ENCODE peak calls at places on chromosomes 16 and 17, in eight cellular contexts. D is upper lobe of left lung, X is A549, C is right lobe of liver, K is tibial nerve, V is heart left ventricle, S is transverse colon, H is K562. N is an unnamed sample.

GRCh38 chr17:38451840-38452529 is 23.7 kb downstream of the ARHGAP23 start:
- DNase-seq in H (peak), D (no peak), S (no peak), K (no peak), C (no peak), X (no peak), V (peak), N (no peak)

GRCh38 chr16:29694384-29695195 is 15.6 kb downstream of the QPRT start:
- DNase-seq in S (no peak), K (no peak), D (no peak), C (peak), X (no peak), V (no peak), H (no peak), N (no peak)

GRCh38 chr17:28327031-28327607 is 8.1 kb downstream of the TMEM97 start:
- DNase-seq in S (no peak), D (no peak), K (no peak), V (no peak), C (no peak), H (no peak), X (no peak), N (no peak)

GRCh38 chr16:55622930-55623561 is 32.7 kb upstream of the SLC6A2 start:
- DNase-seq in C (peak), D (no peak), X (peak), H (peak), S (no peak), V (no peak), K (no peak), N (no peak)

GRCh38 chr16:88428616-88429386 is 24.3 kb upstream of the ZFPM1 start:
- DNase-seq in C (no peak), V (no peak), K (no peak), X (no peak), D (no peak), S (no peak), H (no peak), N (no peak)

GRCh38 chr16:12120331-12120981 is 143.9 kb downstream of the SNX29 start:
- DNase-seq in D (no peak), V (peak), C (no peak), K (peak), S (peak), X (no peak), H (no peak), N (no peak)

GRCh38 chr17:69250641-69251040 is 22.0 kb upstream of the ABCA10 start:
- DNase-seq in D (no peak), C (no peak), X (no peak), K (no peak), H (no peak), V (no peak), S (no peak), N (no peak)

GRCh38 chr16:88847654-88848053 is 9.1 kb downstream of the GALNS start:
- DNase-seq in V (no peak), K (no peak), C (no peak), H (no peak), X (no peak), D (no peak), S (no peak), N (no peak)

GRCh38 chr17:51423421-51424160 is 163.2 kb downstream of the UTP18 start:
- DNase-seq in K (no peak), S (no peak), V (no peak), H (no peak), X (peak), C (no peak), D (no peak), N (no peak)

GRCh38 chr16:71250461-71251232 is 20.1 kb upstream of the HYDIN start:
- DNase-seq in K (no peak), V (no peak), S (no peak), X (no peak), D (no peak), C (no peak), H (no peak), N (no peak)

GRCh38 chr17:79695293-79696158 is 35.2 kb upstream of the ENPP7 start:
- DNase-seq in S (no peak), D (no peak), K (peak), H (no peak), C (no peak), V (peak), X (no peak), N (no peak)

GRCh38 chr17:44569459-44569858 is 12.2 kb downstream of the FZD2 start:
- DNase-seq in S (no peak), H (no peak), X (no peak), K (no peak), V (no peak), D (no peak), C (no peak), N (no peak)

GRCh38 chr17:14784997-14785696 is 480.0 kb downstream of the PMP22 start:
- DNase-seq in V (no peak), X (no peak), C (peak), H (no peak), K (no peak), S (no peak), D (no peak), N (no peak)

GRCh38 chr17:81090361-81091133 is 55.6 kb downstream of the BAIAP2 start:
- DNase-seq in H (peak), X (peak), D (peak), S (peak), C (no peak), K (peak), V (peak), N (peak)

GRCh38 chr17:80026359-80027042 is 9.2 kb downstream of the TBC1D16 start:
- DNase-seq in S (peak), V (no peak), K (peak), C (peak), X (no peak), H (no peak), D (peak), N (no peak)

GRCh38 chr17:75490953-75491649 is 24.2 kb downstream of the CASKIN2 start:
- DNase-seq in X (no peak), K (no peak), C (no peak), D (no peak), S (no peak), V (no peak), H (no peak), N (no peak)

GRCh38 chr17:58447039-58447975 is 30.0 kb upstream of the RNF43 start:
- DNase-seq in K (no peak), C (peak), V (peak), X (peak), S (peak), H (peak), D (peak), N (no peak)

GRCh38 chr17:61408151-61409041 is 8.8 kb downstream of the TBX2 start:
- DNase-seq in V (peak), X (no peak), D (peak), K (no peak), C (peak), S (no peak), H (no peak), N (no peak)

GRCh38 chr16:23676924-23677480 is 1.7 kb upstream of the PLK1 start:
- DNase-seq in H (no peak), C (no peak), S (no peak), D (no peak), X (no peak), K (no peak), V (no peak), N (no peak)

GRCh38 chr16:88655053-88655732 is 4.3 kb upstream of the CYBA start:
- DNase-seq in K (no peak), H (no peak), D (no peak), S (no peak), V (no peak), X (no peak), C (peak), N (no peak)

GRCh38 chr16:80503144-80503543 is 37.6 kb upstream of the DYNLRB2 start:
- DNase-seq in D (no peak), V (no peak), C (no peak), X (no peak), S (no peak), H (no peak), K (no peak), N (no peak)

GRCh38 chr17:16569358-16569712 is 331 bp upstream of the ZNF287 start:
- DNase-seq in D (no peak), C (no peak), X (no peak), S (no peak), K (no peak), H (no peak), V (no peak), N (no peak)

GRCh38 chr17:16573466-16573865 is 4.5 kb upstream of the ZNF287 start:
- DNase-seq in X (no peak), V (no peak), C (no peak), H (no peak), S (no peak), D (no peak), K (no peak), N (no peak)

DNA sequence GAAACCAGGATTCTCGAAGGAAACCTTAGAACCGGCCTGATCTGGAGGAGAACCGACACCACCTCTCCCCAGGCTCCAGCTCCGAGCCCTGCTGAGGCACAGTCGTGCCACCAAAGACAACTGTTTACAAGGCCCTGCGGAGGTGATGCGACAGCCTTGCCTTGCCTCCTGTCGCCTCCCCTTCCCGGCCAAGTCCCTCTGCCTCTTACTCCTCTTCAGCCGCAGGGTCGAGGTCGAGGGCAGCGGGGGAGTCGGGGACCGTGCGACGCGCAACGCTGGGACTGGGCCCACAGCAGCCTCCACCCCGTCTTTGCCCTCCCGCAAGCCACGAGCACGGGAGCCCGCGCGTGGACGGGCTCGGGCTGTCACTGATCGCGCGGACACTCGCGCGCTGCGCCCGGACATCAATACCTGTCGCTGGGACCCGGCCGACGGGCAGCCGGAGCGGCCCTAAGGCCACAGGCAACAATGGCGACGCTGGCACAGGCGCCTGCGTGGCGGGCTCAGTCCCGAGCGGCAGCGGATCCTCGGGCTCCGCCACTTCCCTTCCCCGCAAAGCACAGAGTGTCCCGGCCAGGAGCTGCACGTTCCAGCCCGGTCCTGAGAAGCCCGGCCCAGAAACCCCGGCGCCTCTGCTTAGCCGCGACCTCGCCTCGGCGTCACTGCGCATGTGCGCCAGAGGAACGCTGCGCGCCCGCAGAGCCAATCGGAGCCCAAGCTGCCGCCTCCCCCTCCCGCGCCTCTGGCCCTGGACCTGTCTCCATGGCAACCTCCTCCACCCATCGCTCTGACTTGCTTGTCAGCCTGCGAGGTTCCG is at the start of gene ZNF287:
- DNase-seq in K (peak), H (peak), S (peak), C (peak), X (peak), V (peak), D (peak), N (peak)
- TF ChIP-seq POLR2A in K (peak), H (no peak), S (no peak), C (peak), X (peak), V (peak), D (peak), N (no peak)

GRCh38 chr16:9436175-9436574 is 344.7 kb downstream of the HAPSTR1 start:
- DNase-seq in H (no peak), D (no peak), K (no peak), C (no peak), S (no peak), X (no peak), V (no peak), N (no peak)
- H3K4me3 ChIP-seq in H (no peak), D (no peak), K (no peak), C (no peak), S (no peak), X (no peak), V (no peak), N (no peak)

GRCh38 chr17:5485270-5486205 is at the start of gene DERL2:
- DNase-seq in D (no peak), X (peak), V (no peak), K (no peak), H (peak), S (no peak), C (no peak), N (peak)
- TF ChIP-seq POLR2A in D (peak), X (peak), V (peak), K (peak), H (no peak), S (no peak), C (no peak), N (no peak)

DNA sequence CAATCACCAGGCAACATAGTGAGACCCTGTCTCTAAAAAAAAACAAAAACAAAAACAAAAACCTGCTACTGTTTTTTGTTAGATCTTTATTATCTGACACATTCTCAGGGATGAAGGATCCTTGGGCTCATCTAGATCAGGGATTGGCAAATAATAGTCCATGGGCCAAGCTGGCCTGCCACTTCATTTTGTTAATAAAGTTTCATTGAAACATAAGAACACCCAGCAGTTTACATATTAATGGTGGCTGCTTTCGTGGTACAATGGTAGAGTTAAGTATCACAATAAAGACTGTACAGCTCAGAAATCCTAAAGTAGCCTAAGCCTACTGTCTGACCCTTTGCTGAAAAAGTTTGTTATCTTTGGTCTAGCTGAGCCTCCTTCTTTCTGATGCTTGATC is 32.9 kb upstream of the CLEC18A start:
- DNase-seq in K (no peak), V (no peak), D (no peak), S (no peak), H (no peak), C (no peak), X (no peak), N (no peak)
- H3K4me3 ChIP-seq in K (no peak), V (no peak), D (no peak), S (no peak), H (no peak), C (no peak), X (peak), N (no peak)

GRCh38 chr16:1132431-1132830 is 20.5 kb upstream of the CACNA1H start:
- DNase-seq in V (no peak), K (no peak), S (no peak), H (no peak), D (no peak), C (no peak), X (no peak), N (no peak)

GRCh38 chr16:1129106-1129960 is 23.6 kb upstream of the CACNA1H start:
- DNase-seq in H (no peak), C (no peak), V (no peak), D (no peak), S (no peak), K (no peak), X (no peak), N (no peak)

GRCh38 chr16:1133271-1133670 is 19.6 kb upstream of the CACNA1H start:
- DNase-seq in H (no peak), X (no peak), V (no peak), D (no peak), K (no peak), S (no peak), C (no peak), N (no peak)

GRCh38 chr16:1130382-1130781 is 22.5 kb upstream of the CACNA1H start:
- DNase-seq in D (no peak), V (no peak), X (no peak), C (no peak), H (no peak), K (no peak), S (no peak), N (no peak)

GRCh38 chr16:1131378-1131994 is 21.4 kb upstream of the CACNA1H start:
- DNase-seq in K (no peak), H (no peak), V (no peak), S (no peak), D (no peak), X (no peak), C (no peak), N (no peak)
- TF ChIP-seq POLR2A in K (no peak), H (no peak), V (no peak), S (no peak), D (no peak), X (no peak), C (no peak), N (no peak)

DNA sequence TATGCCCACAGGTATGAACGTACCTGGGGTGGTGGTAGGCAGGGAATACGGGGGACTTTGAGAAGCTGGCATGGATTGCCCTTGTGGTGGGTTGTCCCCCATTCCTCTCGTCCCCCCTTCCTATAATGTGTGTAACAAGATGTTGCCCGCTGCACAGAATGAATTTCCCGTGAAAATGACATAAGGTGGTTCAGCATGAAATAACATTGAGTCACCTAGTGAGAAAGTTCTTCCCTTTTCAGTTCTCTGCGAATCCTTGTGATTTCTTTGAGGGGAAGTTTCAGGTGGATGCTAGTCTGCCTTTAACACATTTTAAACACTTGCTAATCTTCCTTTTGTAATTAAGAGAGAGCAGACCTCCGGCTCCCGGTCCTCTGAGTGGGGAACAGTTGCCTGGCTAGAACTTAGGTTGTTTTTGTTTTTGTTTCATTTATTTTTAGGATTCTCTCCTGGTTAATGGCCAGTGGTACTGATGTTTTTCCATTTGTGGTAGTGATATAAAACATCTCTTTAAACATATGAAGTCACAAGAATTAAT is 58.9 kb downstream of the RAP1GAP2 start:
- DNase-seq in X (no peak), H (no peak), V (no peak), C (no peak), D (no peak), S (no peak), K (no peak), N (no peak)
- H3K4me3 ChIP-seq in X (peak), H (no peak), V (peak), C (no peak), D (no peak), S (no peak), K (no peak), N (peak)

GRCh38 chr16:85037050-85037410 is 9.4 kb downstream of the KIAA0513 start:
- DNase-seq in V (no peak), D (no peak), X (peak), C (no peak), H (peak), S (no peak), K (peak), N (no peak)

GRCh38 chr16:85034591-85035433 is 7.2 kb downstream of the KIAA0513 start:
- DNase-seq in K (no peak), S (no peak), C (no peak), X (no peak), D (no peak), V (no peak), H (no peak), N (no peak)

GRCh38 chr16:85037721-85038120 is 10.1 kb downstream of the KIAA0513 start:
- DNase-seq in C (no peak), V (no peak), X (no peak), H (no peak), S (no peak), D (no peak), K (no peak), N (no peak)

GRCh38 chr16:85033153-85033552 is 5.6 kb downstream of the KIAA0513 start:
- DNase-seq in V (no peak), C (peak), K (no peak), H (no peak), X (no peak), D (no peak), S (no peak), N (no peak)

GRCh38 chr16:85036398-85037049 is 8.9 kb downstream of the KIAA0513 start:
- DNase-seq in S (no peak), V (no peak), K (no peak), C (no peak), X (no peak), D (no peak), H (no peak), N (no peak)
- TF ChIP-seq POLR2A in S (no peak), V (no peak), K (no peak), C (no peak), X (no peak), D (no peak), H (no peak), N (no peak)

GRCh38 chr17:7218166-7218565 is 1.5 kb downstream of the DLG4 start:
- DNase-seq in S (no peak), D (no peak), C (no peak), K (no peak), X (no peak), V (no peak), H (no peak), N (no peak)
- H3K4me3 ChIP-seq in S (no peak), D (no peak), C (no peak), K (no peak), X (no peak), V (no peak), H (no peak), N (no peak)

DNA sequence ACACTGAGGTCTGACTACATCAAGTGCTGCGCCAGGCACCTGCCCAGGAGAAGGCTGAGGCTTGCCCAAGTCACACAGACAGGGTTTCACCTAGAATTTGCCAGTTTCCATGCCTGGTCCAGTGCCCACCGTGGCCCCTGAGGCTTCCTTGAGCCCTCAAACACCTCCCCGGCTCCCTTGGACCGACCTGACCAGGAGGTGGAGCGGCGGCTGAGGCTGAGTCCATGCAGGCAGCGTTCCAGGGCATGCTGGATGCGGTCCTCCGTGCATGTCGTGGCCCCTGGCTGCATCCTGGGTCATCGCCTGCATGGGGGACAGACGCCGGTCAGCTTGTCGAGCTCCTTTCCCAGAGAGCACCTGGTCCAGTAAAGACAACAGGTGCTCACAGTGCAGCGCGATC is 43.7 kb upstream of the PIK3R6 start:
- DNase-seq in X (no peak), V (no peak), D (no peak), K (no peak), S (no peak), H (no peak), C (no peak), N (no peak)
- TF ChIP-seq POLR2A in X (no peak), V (no peak), D (no peak), K (no peak), S (no peak), H (no peak), C (no peak), N (no peak)

N was measured in esophagus squamous epithelium.